ENCODE peak calls at places on chromosomes 13 and 19, in eight cellular contexts. D is psoas muscle; Q is tibial artery; A is fibroblast of lung; O is aorta; U is CD4-positive, alpha-beta memory T cell; R is thoracic aorta; I is kidney epithelial cell. B is an unnamed sample.

GRCh38 chr19:55041627-55042343 is 3.7 kb upstream of the GP6 start:
- DNase-seq in I (no peak), D (no peak), Q (no peak), R (no peak), A (no peak), U (peak; percentile 31), O (no peak), B (no peak)

GRCh38 chr13:109729031-109729870 is 57.1 kb downstream of the IRS2 start:
- DNase-seq in I (no peak), R (no peak), U (no peak), Q (no peak), O (no peak), D (no peak), A (no peak), B (no peak)

GRCh38 chr19:54464624-54465266 is 1.2 kb upstream of the LENG9 start:
- DNase-seq in R (peak; percentile 74), O (peak; percentile 95), I (peak; percentile 56), U (peak; percentile 57), A (peak; percentile 81), D (peak; percentile 94), Q (peak; percentile 96), B (peak; percentile 93)

GRCh38 chr13:38872693-38873092 is 117.9 kb downstream of the STOML3 start:
- DNase-seq in R (no peak), D (peak; percentile 65), Q (no peak), I (no peak), O (no peak), U (peak; percentile 7), A (peak; percentile 46), B (peak; percentile 69)

GRCh38 chr19:42099336-42099925 is 23.5 kb downstream of the ZNF574 start:
- DNase-seq in Q (no peak), U (no peak), O (no peak), R (no peak), I (no peak), A (no peak), D (no peak), B (no peak)

GRCh38 chr13:40316301-40316700 is 350.1 kb downstream of the FOXO1 start:
- DNase-seq in I (no peak), O (no peak), R (no peak), A (no peak), Q (no peak), U (no peak), D (no peak), B (no peak)

GRCh38 chr13:113307491-113307890 is 10.5 kb downstream of the LAMP1 start:
- DNase-seq in R (no peak), D (no peak), A (no peak), O (no peak), Q (no peak), I (no peak), U (no peak), B (no peak)

GRCh38 chr13:114140909-114141255 is 8.5 kb upstream of the RASA3 start:
- DNase-seq in D (no peak), U (peak; percentile 54), I (no peak), Q (peak; percentile 44), R (no peak), O (no peak), A (no peak), B (peak; percentile 50)

GRCh38 chr13:26051231-26052135 is at the start of gene SHISA2:
- DNase-seq in I (no peak), D (peak; percentile 64), R (no peak), U (peak; percentile 41), A (peak; percentile 54), Q (no peak), O (peak; percentile 42), B (no peak)

GRCh38 chr13:31134055-31134711 is 27.5 kb downstream of the HSPH1 start:
- DNase-seq in D (no peak), U (no peak), R (no peak), A (no peak), I (no peak), O (no peak), Q (no peak), B (no peak)

GRCh38 chr13:31138515-31138914 is 23.2 kb downstream of the HSPH1 start:
- DNase-seq in Q (no peak), R (no peak), U (no peak), A (no peak), O (no peak), I (no peak), D (no peak), B (no peak)
- H3K36me3 ChIP-seq in Q (peaks cover 67% of the 10 kb centered on the region), R (peaks cover 35% of the 10 kb centered on the region), U (peaks cover 60% of the 10 kb centered on the region), A (peaks cover 12% of the 10 kb centered on the region), O (peaks cover 5% of the 10 kb centered on the region), I (peaks cover 2% of the 10 kb centered on the region), D (peaks cover 84% of the 10 kb centered on the region), B (peaks cover 23% of the 10 kb centered on the region)

DNA sequence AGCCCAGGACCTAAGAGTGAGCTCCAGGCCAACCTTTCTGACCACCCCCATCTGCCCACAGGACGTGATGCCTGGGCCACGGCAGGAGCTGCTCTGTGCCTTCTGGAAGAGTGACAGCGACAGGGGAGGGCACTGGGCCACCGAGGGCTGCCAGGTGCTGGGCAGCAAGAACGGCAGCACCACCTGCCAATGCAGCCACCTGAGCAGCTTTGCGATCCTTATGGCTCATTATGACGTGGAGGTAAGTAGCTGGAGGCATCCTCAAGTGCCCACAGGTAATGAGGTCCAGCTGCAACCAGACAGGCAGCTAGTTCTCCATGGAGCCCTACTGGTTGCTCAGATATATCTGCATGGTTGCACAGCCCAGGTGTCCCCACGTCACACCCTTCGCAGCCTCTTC is 14.8 kb downstream of the DDX39A start:
- DNase-seq in D (no peak), U (no peak), A (no peak), R (no peak), O (no peak), Q (no peak), I (no peak), B (no peak)
- H3K36me3 ChIP-seq in D (peaks cover 96% of the 10 kb centered on the region), U (peaks cover 69% of the 10 kb centered on the region), A (peaks cover 45% of the 10 kb centered on the region), R (peaks cover 74% of the 10 kb centered on the region), O (peaks cover 22% of the 10 kb centered on the region), Q (peaks cover 79% of the 10 kb centered on the region), I (peaks cover 5% of the 10 kb centered on the region), B (peaks cover 26% of the 10 kb centered on the region)

DNA sequence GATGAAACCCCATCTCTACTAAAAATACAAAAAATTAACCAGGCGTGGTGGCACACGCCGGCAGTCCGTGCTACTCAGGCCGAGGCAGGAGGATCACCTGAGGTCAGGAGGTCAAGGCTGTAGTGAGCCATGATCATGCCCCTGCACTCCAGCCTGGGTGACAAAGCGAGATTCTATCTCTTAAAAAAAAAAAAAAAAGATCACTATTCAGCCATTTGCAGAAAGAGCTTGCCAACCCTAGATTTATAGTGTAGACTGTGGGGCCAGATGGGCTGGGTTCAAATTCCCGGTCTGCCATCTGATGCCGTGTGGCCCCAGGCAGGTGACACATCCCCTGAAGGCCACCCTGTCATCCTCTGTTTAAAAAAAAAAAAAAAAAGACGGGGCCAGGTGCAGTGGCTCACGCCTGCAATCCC is 28.9 kb downstream of the SMIM24 start:
- DNase-seq in Q (no peak), I (no peak), A (no peak), O (no peak), D (peak; percentile 83), U (no peak), R (no peak), B (no peak)
- H3K36me3 ChIP-seq in Q (peaks cover 44% of the 10 kb centered on the region), I (peaks cover 4% of the 10 kb centered on the region), A (peaks cover 35% of the 10 kb centered on the region), O (peaks cover 1% of the 10 kb centered on the region), D (peaks cover 83% of the 10 kb centered on the region), U (peaks cover 11% of the 10 kb centered on the region), R (peaks cover 63% of the 10 kb centered on the region), B (peaks cover 76% of the 10 kb centered on the region)

DNA sequence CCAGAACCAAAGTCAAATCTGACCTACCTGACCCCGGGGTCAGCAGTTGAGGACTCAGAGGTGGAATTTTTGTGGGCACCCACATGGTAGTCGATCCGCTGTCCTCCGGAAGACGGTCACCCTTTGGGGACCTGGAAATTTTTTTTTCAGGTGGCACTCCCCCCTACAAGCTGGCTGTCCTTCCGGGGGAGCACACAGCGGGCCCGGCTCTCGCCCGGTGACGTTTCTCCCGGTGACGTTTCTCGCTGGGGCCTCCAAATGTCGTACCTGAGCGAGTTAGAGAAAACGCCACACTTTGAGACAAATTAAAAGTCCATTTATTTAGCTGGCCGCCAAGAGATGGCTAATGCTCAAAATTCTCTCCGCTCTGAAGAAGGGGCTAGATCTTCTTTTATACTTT is 48.8 kb downstream of the ZFP14 start:
- DNase-seq in D (no peak), I (no peak), A (no peak), R (no peak), O (no peak), U (no peak), Q (no peak), B (no peak)
- H3K36me3 ChIP-seq in D (peaks cover 36% of the 10 kb centered on the region), I (peaks cover 1% of the 10 kb centered on the region), A (no peaks in the 10 kb centered on the region), R (peaks cover 12% of the 10 kb centered on the region), O (peaks cover 2% of the 10 kb centered on the region), U (no peaks in the 10 kb centered on the region), Q (peaks cover 34% of the 10 kb centered on the region), B (peaks cover 24% of the 10 kb centered on the region)

GRCh38 chr19:40335855-40336700 is 12.1 kb downstream of the C19orf47 start:
- DNase-seq in R (no peak), U (no peak), O (no peak), Q (no peak), D (no peak), A (no peak), I (no peak), B (no peak)

GRCh38 chr19:40335101-40335500 is 13.1 kb downstream of the C19orf47 start:
- DNase-seq in O (no peak), D (no peak), I (no peak), R (no peak), U (no peak), A (no peak), Q (no peak), B (no peak)

GRCh38 chr19:40331052-40331451 is 17.1 kb downstream of the C19orf47 start:
- DNase-seq in U (no peak), I (no peak), D (no peak), A (no peak), Q (no peak), O (no peak), R (no peak), B (no peak)

GRCh38 chr19:40337107-40337506 is 11.1 kb downstream of the C19orf47 start:
- DNase-seq in D (no peak), A (no peak), R (no peak), U (no peak), Q (no peak), O (no peak), I (no peak), B (no peak)

GRCh38 chr19:40332669-40333068 is 15.5 kb downstream of the C19orf47 start:
- DNase-seq in D (no peak), Q (no peak), R (no peak), I (no peak), A (no peak), O (no peak), U (no peak), B (no peak)
- H3K36me3 ChIP-seq in D (peaks cover 91% of the 10 kb centered on the region), Q (peaks cover 71% of the 10 kb centered on the region), R (peaks cover 64% of the 10 kb centered on the region), I (peaks cover 2% of the 10 kb centered on the region), A (peaks cover 13% of the 10 kb centered on the region), O (peaks cover 4% of the 10 kb centered on the region), U (peaks cover 35% of the 10 kb centered on the region), B (peaks cover 26% of the 10 kb centered on the region)

GRCh38 chr13:24071423-24072075 is 89.0 kb upstream of the SPATA13 start:
- DNase-seq in Q (no peak), U (no peak), D (no peak), I (no peak), R (no peak), O (no peak), A (peak; percentile 63), B (no peak)

GRCh38 chr13:24066405-24067292 is 93.9 kb upstream of the SPATA13 start:
- DNase-seq in O (no peak), D (no peak), R (no peak), A (no peak), I (no peak), Q (no peak), U (no peak), B (no peak)

GRCh38 chr13:24065172-24065571 is 95.3 kb upstream of the SPATA13 start:
- DNase-seq in D (no peak), A (no peak), U (no peak), I (no peak), O (no peak), Q (no peak), R (no peak), B (no peak)

GRCh38 chr13:24071016-24071415 is 89.5 kb upstream of the SPATA13 start:
- DNase-seq in R (no peak), D (no peak), A (no peak), U (no peak), O (no peak), I (no peak), Q (no peak), B (no peak)

GRCh38 chr13:24068472-24068871 is 92.0 kb upstream of the SPATA13 start:
- DNase-seq in R (no peak), A (no peak), O (no peak), Q (no peak), U (no peak), I (no peak), D (no peak), B (no peak)
- H3K36me3 ChIP-seq in R (no peaks in the 10 kb centered on the region), A (no peaks in the 10 kb centered on the region), O (no peaks in the 10 kb centered on the region), Q (no peaks in the 10 kb centered on the region), U (no peaks in the 10 kb centered on the region), I (no peaks in the 10 kb centered on the region), D (no peaks in the 10 kb centered on the region), B (no peaks in the 10 kb centered on the region)

B was measured in sigmoid colon.